ENCODE peak calls at places on chromosomes 12 and 14, in five cellular contexts. One of them, this sample, is unnamed.

GRCh38 chr14:61381589-61381988 is 60.2 kb downstream of the PRKCH start:
- DNase-seq in ACHN: no peak
- DNase-seq in GM12891: no peak
- DNase-seq in GM23338: no peak
- DNase-seq in T-cell: no peak
- DNase-seq in this sample: no peak

GRCh38 chr12:116358850-116359761 is 81.6 kb upstream of the MED13L start:
- DNase-seq in ACHN: peak
- DNase-seq in GM12891: peak
- DNase-seq in GM23338: peak
- DNase-seq in T-cell: peak
- DNase-seq in this sample: peak

GRCh38 chr14:52044791-52045522 is 23.9 kb downstream of the NID2 start:
- DNase-seq in ACHN: no peak
- DNase-seq in GM12891: no peak
- DNase-seq in GM23338: no peak
- DNase-seq in T-cell: no peak
- DNase-seq in this sample: no peak

GRCh38 chr12:15700595-15700994 is 88.6 kb downstream of the EPS8 start:
- DNase-seq in ACHN: peak
- DNase-seq in GM12891: no peak
- DNase-seq in GM23338: no peak
- DNase-seq in T-cell: no peak
- DNase-seq in this sample: no peak

GRCh38 chr14:94051115-94051514 is 25.0 kb downstream of the OTUB2 start:
- DNase-seq in ACHN: peak
- DNase-seq in GM12891: no peak
- DNase-seq in GM23338: peak
- DNase-seq in T-cell: no peak
- DNase-seq in this sample: no peak

GRCh38 chr14:22388669-22389625 is 200.1 kb downstream of the DAD1 start:
- DNase-seq in ACHN: no peak
- DNase-seq in GM12891: no peak
- DNase-seq in GM23338: no peak
- DNase-seq in T-cell: no peak
- DNase-seq in this sample: no peak

GRCh38 chr12:108826115-108826806 is 31.1 kb downstream of the SSH1 start:
- DNase-seq in ACHN: peak
- DNase-seq in GM12891: no peak
- DNase-seq in GM23338: no peak
- DNase-seq in T-cell: no peak
- DNase-seq in this sample: no peak

GRCh38 chr14:21964180-21964579 is 290.6 kb upstream of the OR4E1 start:
- DNase-seq in ACHN: no peak
- DNase-seq in GM12891: no peak
- DNase-seq in GM23338: no peak
- DNase-seq in T-cell: no peak
- DNase-seq in this sample: no peak

GRCh38 chr12:103680591-103681065 is 93.6 kb downstream of the STAB2 start:
- DNase-seq in ACHN: no peak
- DNase-seq in GM12891: no peak
- DNase-seq in GM23338: no peak
- DNase-seq in T-cell: no peak
- DNase-seq in this sample: no peak

GRCh38 chr14:51182166-51182565 is 57.9 kb upstream of the TMX1 start:
- DNase-seq in ACHN: no peak
- DNase-seq in GM12891: no peak
- DNase-seq in GM23338: no peak
- DNase-seq in T-cell: no peak
- DNase-seq in this sample: no peak

GRCh38 chr14:25150934-25151790 is 101.2 kb upstream of the STXBP6 start:
- DNase-seq in ACHN: peak
- DNase-seq in GM12891: no peak
- DNase-seq in GM23338: peak
- DNase-seq in T-cell: no peak
- DNase-seq in this sample: no peak

GRCh38 chr12:70033310-70033709 is 208.3 kb downstream of the MYRFL start:
- DNase-seq in ACHN: no peak
- DNase-seq in GM12891: no peak
- DNase-seq in GM23338: no peak
- DNase-seq in T-cell: no peak
- DNase-seq in this sample: no peak

GRCh38 chr12:96431067-96431466 is 30.8 kb upstream of the CDK17 start:
- DNase-seq in ACHN: no peak
- DNase-seq in GM12891: no peak
- DNase-seq in GM23338: no peak
- DNase-seq in T-cell: no peak
- DNase-seq in this sample: no peak

GRCh38 chr12:105705765-105706164 is 375.3 kb downstream of the C12orf75 start:
- DNase-seq in ACHN: peak
- DNase-seq in GM12891: no peak
- DNase-seq in GM23338: peak
- DNase-seq in T-cell: no peak
- DNase-seq in this sample: no peak

This sample was measured in T-helper 9 cell.